ENCODE peak calls at places on chromosomes 12 and 14, in eight cellular contexts. A, O, Z, E, N, D, H and W are unnamed samples.

GRCh38 chr12:47730341-47730744 is 5.1 kb upstream of the ENDOU start:
- DNase-seq in A (no peak), N (no peak), Z (no peak), O (peak; percentile 23), D (no peak), E (no peak), H (peak; percentile 21), W (no peak)

GRCh38 chr12:48980389-48980952 is 2.3 kb downstream of the WNT1 start:
- DNase-seq in Z (peak; percentile 50), E (no peak), D (no peak), O (no peak), H (no peak), A (no peak), N (no peak), W (no peak)

GRCh38 chr12:2291182-2291832 is 238.5 kb downstream of the CACNA1C start:
- DNase-seq in Z (no peak), H (peak; percentile 62), O (no peak), D (no peak), A (no peak), N (peak; percentile 72), E (no peak), W (no peak)

GRCh38 chr12:53935562-53936341 is 2.9 kb upstream of the HOXC13 start:
- DNase-seq in D (no peak), H (no peak), E (no peak), N (no peak), Z (no peak), A (no peak), O (no peak), W (no peak)

GRCh38 chr12:29103539-29103974 is 45.5 kb upstream of the FAR2 start:
- DNase-seq in E (no peak), H (no peak), Z (peak; percentile 33), O (no peak), A (no peak), N (no peak), D (no peak), W (peak; percentile 20)

GRCh38 chr12:52873832-52874572 is 25.2 kb upstream of the KRT78 start:
- DNase-seq in A (peak; percentile 84), E (no peak), Z (peak; percentile 34), D (peak; percentile 91), H (peak; percentile 94), N (peak; percentile 90), O (peak; percentile 92), W (peak; percentile 56)

GRCh38 chr12:116693259-116694227 is 44.3 kb downstream of the SPRING1 start:
- DNase-seq in O (no peak), A (no peak), Z (no peak), D (no peak), H (no peak), E (no peak), N (peak; percentile 32), W (no peak)

GRCh38 chr12:1330475-1330827 is 263.9 kb downstream of the FBXL14 start:
- DNase-seq in D (no peak), E (no peak), H (no peak), A (no peak), N (no peak), O (no peak), Z (no peak), W (no peak)

GRCh38 chr12:105921872-105922669 is 216.7 kb downstream of the NUAK1 start:
- DNase-seq in N (no peak), Z (no peak), A (peak; percentile 32), E (no peak), D (no peak), H (no peak), O (no peak), W (no peak)

GRCh38 chr12:12265571-12266388 is 1.1 kb downstream of the LRP6 start:
- DNase-seq in H (peak; percentile 57), D (no peak), Z (no peak), A (no peak), N (peak; percentile 62), O (peak; percentile 68), E (no peak), W (no peak)

GRCh38 chr12:131608740-131609665 is 101.9 kb upstream of the SFSWAP start:
- DNase-seq in H (peak; percentile 62), E (no peak), N (peak; percentile 69), D (peak; percentile 69), A (peak; percentile 71), O (peak; percentile 8), Z (peak; percentile 57), W (peak; percentile 28)

GRCh38 chr14:89053303-89053702 is 228.9 kb downstream of the TTC8 start:
- DNase-seq in O (no peak), D (no peak), A (no peak), H (no peak), N (no peak), Z (no peak), E (no peak), W (no peak)

GRCh38 chr12:22532317-22532716 is 12.0 kb downstream of the C2CD5 start:
- DNase-seq in E (no peak), A (no peak), N (no peak), Z (no peak), D (no peak), H (no peak), O (no peak), W (no peak)

GRCh38 chr14:80845877-80846276 is 95.7 kb downstream of the CEP128 start:
- DNase-seq in E (no peak), A (no peak), O (no peak), H (no peak), N (peak; percentile 4), D (no peak), Z (no peak), W (no peak)

GRCh38 chr14:58919262-58919661 is 269.2 kb upstream of the DAAM1 start:
- DNase-seq in D (no peak), N (peak; percentile 79), O (peak; percentile 29), E (no peak), Z (no peak), A (no peak), H (no peak), W (no peak)

GRCh38 chr14:69643430-69644200 is 32.2 kb downstream of the SUSD6 start:
- DNase-seq in A (peak; percentile 53), O (peak; percentile 83), Z (no peak), N (no peak), H (no peak), D (peak; percentile 76), E (no peak), W (no peak)

GRCh38 chr12:111285191-111285590 is 83.7 kb downstream of the PHETA1 start:
- DNase-seq in H (no peak), N (no peak), O (no peak), D (no peak), A (no peak), Z (no peak), E (no peak), W (no peak)

GRCh38 chr12:65742481-65742971 is 81.8 kb upstream of the HMGA2 start:
- DNase-seq in Z (no peak), A (no peak), N (peak; percentile 40), H (peak; percentile 56), E (no peak), O (peak; percentile 51), D (no peak), W (no peak)

GRCh38 chr12:108253540-108253939 is 85.6 kb downstream of the CMKLR1 start:
- DNase-seq in O (no peak), A (no peak), E (no peak), N (peak; percentile 13), H (no peak), D (no peak), Z (no peak), W (no peak)

GRCh38 chr12:17928708-17929366 is 161.2 kb downstream of the RERGL start:
- DNase-seq in D (no peak), O (peak; percentile 84), Z (no peak), N (peak; percentile 84), H (peak; percentile 4), E (no peak), A (no peak), W (no peak)

GRCh38 chr12:19248929-19249602 is 119.5 kb downstream of the PLEKHA5 start:
- DNase-seq in E (no peak), A (no peak), D (no peak), Z (no peak), H (peak; percentile 62), O (peak; percentile 44), N (no peak), W (no peak)

GRCh38 chr12:79262938-79263337 is 398.4 kb downstream of the SYT1 start:
- DNase-seq in O (peak; percentile 93), D (no peak), A (no peak), N (no peak), H (no peak), Z (no peak), E (no peak), W (no peak)

GRCh38 chr14:24605435-24606190 is 3.9 kb downstream of the GZMH start:
- DNase-seq in O (no peak), A (no peak), Z (peak; percentile 53), E (no peak), H (no peak), D (no peak), N (peak; percentile 49), W (peak; percentile 18)

GRCh38 chr12:131445184-131445974 is 265.5 kb upstream of the SFSWAP start:
- DNase-seq in E (no peak), Z (no peak), D (no peak), A (no peak), N (no peak), O (no peak), H (no peak), W (no peak)

GRCh38 chr14:95885278-95885677 is 8.6 kb downstream of the TUNAR start:
- DNase-seq in O (no peak), A (no peak), E (no peak), D (no peak), Z (no peak), N (no peak), H (no peak), W (no peak)
- H3K9me3 ChIP-seq in O (no peaks in the 10 kb centered on the region), A (no peaks in the 10 kb centered on the region), E (no peaks in the 10 kb centered on the region), D (no peaks in the 10 kb centered on the region), Z (no peaks in the 10 kb centered on the region), N (no peaks in the 10 kb centered on the region), H (no peaks in the 10 kb centered on the region), W (no peaks in the 10 kb centered on the region)

DNA sequence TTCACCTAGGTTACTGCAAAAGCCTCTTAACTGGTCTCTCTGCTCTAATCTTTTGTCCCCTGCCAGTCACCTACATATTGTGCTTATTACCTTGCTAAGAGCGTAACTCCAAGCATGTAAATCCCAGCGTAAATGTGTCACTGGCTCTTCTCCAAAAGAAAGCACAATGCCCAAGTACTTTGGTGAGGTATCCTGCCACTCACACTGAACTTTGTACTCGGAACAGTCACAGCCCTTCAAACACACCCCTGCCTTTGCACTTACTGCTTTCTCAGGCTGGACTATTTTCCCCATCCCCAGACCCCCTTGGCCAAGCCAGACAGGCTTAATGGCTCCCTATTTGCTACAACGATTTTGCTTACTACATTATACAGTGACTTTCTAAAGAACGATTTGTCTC is 31.7 kb downstream of the GALNT4 start:
- DNase-seq in O (no peak), N (no peak), H (no peak), D (no peak), Z (no peak), A (no peak), E (no peak), W (no peak)
- H3K9me3 ChIP-seq in O (no peaks in the 10 kb centered on the region), N (no peaks in the 10 kb centered on the region), H (no peaks in the 10 kb centered on the region), D (no peaks in the 10 kb centered on the region), Z (no peaks in the 10 kb centered on the region), A (no peaks in the 10 kb centered on the region), E (no peaks in the 10 kb centered on the region), W (no peaks in the 10 kb centered on the region)

GRCh38 chr14:90514015-90514398 is 117.2 kb downstream of the CALM1 start:
- DNase-seq in N (no peak), H (no peak), O (no peak), A (no peak), E (no peak), Z (no peak), D (no peak), W (no peak)
- H3K9me3 ChIP-seq in N (no peaks in the 10 kb centered on the region), H (no peaks in the 10 kb centered on the region), O (no peaks in the 10 kb centered on the region), A (no peaks in the 10 kb centered on the region), E (no peaks in the 10 kb centered on the region), Z (no peaks in the 10 kb centered on the region), D (no peaks in the 10 kb centered on the region), W (no peaks in the 10 kb centered on the region)

GRCh38 chr12:15636060-15636890 is 152.9 kb downstream of the EPS8 start:
- DNase-seq in O (no peak), H (no peak), A (no peak), E (no peak), N (no peak), Z (no peak), D (no peak), W (no peak)
- H3K9me3 ChIP-seq in O (no peaks in the 10 kb centered on the region), H (no peaks in the 10 kb centered on the region), A (no peaks in the 10 kb centered on the region), E (no peaks in the 10 kb centered on the region), N (no peaks in the 10 kb centered on the region), Z (no peaks in the 10 kb centered on the region), D (no peaks in the 10 kb centered on the region), W (no peaks in the 10 kb centered on the region)